ENCODE peak calls at places on chromosomes 16 and 17, in ten cellular contexts. V is AG04450; G is hepatocyte; K is fibroblast of mammary gland; A is psoas muscle; F is activated CD8-positive, alpha-beta T cell treated with anti-CD3 and anti-CD28 coated beads for 36 hours; H is neural crest cell; M is epithelial cell of esophagus; P is pancreas; I is Caco-2. C is an unnamed sample.

GRCh38 chr17:2936771-2937321 is 126.6 kb downstream of the OR1D5 start:
- DNase-seq in V (no peak), G (no peak), K (no peak), A (no peak), F (no peak), H (no peak), M (no peak), P (no peak), I (no peak), C (no peak)

GRCh38 chr17:8707591-8708453 is 36.8 kb downstream of the CCDC42 start:
- DNase-seq in V (no peak), G (peak; percentile 68), K (peak; percentile 10), A (no peak), F (no peak), H (no peak), M (no peak), P (no peak), I (no peak), C (no peak)

GRCh38 chr17:1091885-1092284 is 87.9 kb downstream of the ABR start:
- DNase-seq in V (no peak), G (no peak), K (no peak), A (no peak), F (no peak), H (no peak), M (peak; percentile 94), P (no peak), I (no peak), C (no peak)

GRCh38 chr17:9890124-9890523 is 14.9 kb downstream of the RCVRN start:
- DNase-seq in V (no peak), G (peak; percentile 35), K (peak; percentile 34), A (no peak), F (peak; percentile 39), H (peak; percentile 21), M (peak; percentile 4), P (no peak), I (peak; percentile 4), C (peak; percentile 54)

GRCh38 chr17:64641499-64641898 is 20.6 kb downstream of the SMURF2 start:
- DNase-seq in V (peak; percentile 54), G (peak; percentile 55), K (peak; percentile 94), A (no peak), F (peak; percentile 33), H (no peak), M (peak; percentile 42), P (no peak), I (peak; percentile 42), C (no peak)

GRCh38 chr17:57257911-57258885 is 1.9 kb downstream of the MSI2 start:
- DNase-seq in V (no peak), G (no peak), K (no peak), A (no peak), F (no peak), H (no peak), M (no peak), P (no peak), I (peak; percentile 24), C (no peak)

GRCh38 chr17:65588194-65588808 is 26.9 kb upstream of the AXIN2 start:
- DNase-seq in V (no peak), G (peak; percentile 77), K (no peak), A (no peak), F (no peak), H (no peak), M (no peak), P (no peak), I (peak; percentile 90), C (no peak)

GRCh38 chr17:42142371-42142896 is 12.4 kb downstream of the RAB5C start:
- DNase-seq in V (no peak), G (no peak), K (peak; percentile 82), A (peak; percentile 86), F (no peak), H (no peak), M (no peak), P (no peak), I (no peak), C (peak; percentile 35)

GRCh38 chr16:4336701-4337539 is 14.2 kb downstream of the PAM16 start:
- DNase-seq in V (no peak), G (no peak), K (no peak), A (no peak), F (no peak), H (no peak), M (no peak), P (peak; percentile 76), I (no peak), C (no peak)
- TF ChIP-seq CTCF in V (no peak), G (no peak), K (no peak), A (no peak), F (no peak), H (no peak), M (no peak), P (no peak), I (no peak), C (no peak)

GRCh38 chr16:637081-638018 is 1.2 kb upstream of the METTL26 start:
- DNase-seq in V (peak; percentile 72), G (peak; percentile 97), K (peak; percentile 80), A (peak; percentile 96), F (peak; percentile 90), H (peak; percentile 80), M (peak; percentile 92), P (peak; percentile 97), I (peak; percentile 84), C (peak; percentile 96)

GRCh38 chr16:634996-635395 is 1.1 kb downstream of the METTL26 start:
- DNase-seq in V (no peak), G (no peak), K (no peak), A (no peak), F (no peak), H (no peak), M (no peak), P (no peak), I (no peak), C (no peak)

GRCh38 chr16:638034-638543 is 2.0 kb upstream of the METTL26 start:
- DNase-seq in V (no peak), G (no peak), K (no peak), A (no peak), F (no peak), H (no peak), M (no peak), P (no peak), I (no peak), C (no peak)

GRCh38 chr16:635573-636205 is 416 bp downstream of the METTL26 start:
- DNase-seq in V (no peak), G (no peak), K (no peak), A (no peak), F (peak; percentile 43), H (no peak), M (no peak), P (no peak), I (peak; percentile 28), C (no peak)

DNA sequence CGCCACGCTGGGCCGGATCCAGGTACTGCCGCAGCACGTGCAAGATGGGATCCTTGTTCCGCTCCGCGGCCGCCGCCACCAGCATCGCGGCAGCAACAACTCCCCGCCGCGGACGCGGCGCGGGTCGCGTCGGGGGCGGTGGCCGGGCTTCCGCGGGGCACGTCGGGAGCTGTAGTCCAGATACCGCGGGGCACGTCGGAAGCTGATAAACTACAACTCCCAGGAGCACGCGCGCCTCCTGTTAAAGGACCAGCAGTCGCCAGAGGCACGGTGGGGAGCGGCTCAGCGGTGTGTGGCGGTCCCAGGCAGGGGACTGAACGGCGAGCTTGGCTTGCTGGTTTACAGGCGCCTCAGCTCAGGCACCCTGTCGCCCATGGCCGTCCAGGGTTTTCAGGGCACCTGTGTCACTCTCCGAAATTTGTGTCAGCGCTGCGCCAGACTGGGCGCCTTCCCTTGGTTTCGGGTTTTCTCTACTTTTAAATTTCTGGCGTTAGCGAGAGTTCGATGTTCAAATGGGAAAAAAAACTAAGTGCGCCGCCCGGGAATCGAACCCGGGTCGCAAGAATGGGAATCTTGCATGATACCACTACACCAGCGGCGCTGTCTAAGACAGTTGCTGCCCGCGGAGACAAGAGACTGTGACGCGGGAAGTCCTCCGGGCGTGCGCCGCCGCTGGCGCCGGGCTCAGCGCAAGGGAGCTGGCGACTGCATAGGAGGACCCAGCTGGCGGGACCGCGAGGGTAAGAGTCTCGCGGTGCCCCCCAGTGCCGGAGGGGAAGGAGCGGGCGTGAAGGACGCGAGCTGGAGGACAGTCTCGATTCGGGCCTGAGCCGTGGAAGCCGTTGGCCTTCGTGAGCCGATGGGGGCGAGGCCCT is at the start of gene METTL26:
- DNase-seq in V (peak; percentile 78), G (peak; percentile 97), K (peak; percentile 91), A (peak; percentile 98), F (peak; percentile 98), H (peak; percentile 93), M (peak; percentile 96), P (peak; percentile 98), I (peak; percentile 92), C (peak; percentile 92)
- TF ChIP-seq CTCF in V (no peak), G (no peak), K (no peak), A (no peak), F (no peak), H (no peak), M (no peak), P (no peak), I (no peak), C (no peak)

DNA sequence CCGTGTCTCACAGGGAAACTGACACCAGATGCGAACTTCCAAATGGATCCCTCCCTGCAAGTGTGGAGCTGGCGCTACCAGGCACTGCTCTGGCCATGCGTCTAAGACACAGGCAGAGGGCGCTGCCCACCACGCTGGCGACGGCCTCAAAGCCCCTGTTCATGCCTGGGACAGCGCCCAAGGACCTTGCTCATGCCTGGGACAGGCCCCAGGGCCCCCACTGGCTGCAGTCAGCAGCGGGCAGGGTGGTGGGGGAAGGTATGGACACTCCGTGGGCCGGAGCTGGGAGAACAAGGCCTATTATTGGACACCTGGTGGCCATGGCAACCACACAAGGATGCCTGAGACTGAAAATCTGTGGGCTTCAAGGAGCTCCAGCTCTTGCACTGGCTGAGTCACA is 8.8 kb downstream of the ZG16B start:
- DNase-seq in V (peak; percentile 65), G (peak; percentile 90), K (peak; percentile 87), A (peak; percentile 75), F (peak; percentile 77), H (peak; percentile 58), M (peak; percentile 78), P (peak; percentile 89), I (peak; percentile 74), C (peak; percentile 80)
- TF ChIP-seq CTCF in V (peak; percentile 96), G (peak; percentile 80), K (peak; percentile 88), A (peak; percentile 62), F (peak; percentile 95), H (peak; percentile 87), M (peak; percentile 86), P (peak; percentile 78), I (peak; percentile 65), C (peak; percentile 87)

GRCh38 chr17:75877752-75878173 is 618 bp downstream of the TRIM47 start:
- DNase-seq in V (no peak), G (peak; percentile 92), K (peak; percentile 70), A (peak; percentile 87), F (peak; percentile 81), H (peak; percentile 61), M (peak; percentile 85), P (peak; percentile 91), I (peak; percentile 88), C (peak; percentile 79)

GRCh38 chr17:75876938-75877751 is 1.2 kb downstream of the TRIM47 start:
- DNase-seq in V (peak; percentile 81), G (peak; percentile 89), K (peak; percentile 97), A (peak; percentile 95), F (peak; percentile 70), H (no peak), M (peak; percentile 79), P (peak; percentile 87), I (no peak), C (peak; percentile 28)

GRCh38 chr17:75875940-75876189 is 2.5 kb downstream of the TRIM47 start:
- DNase-seq in V (no peak), G (no peak), K (no peak), A (peak; percentile 68), F (no peak), H (no peak), M (no peak), P (peak; percentile 89), I (no peak), C (no peak)

GRCh38 chr17:75875182-75875939 is 3.0 kb downstream of the TRIM47 start:
- DNase-seq in V (no peak), G (no peak), K (no peak), A (no peak), F (no peak), H (no peak), M (no peak), P (no peak), I (no peak), C (no peak)

GRCh38 chr17:75876190-75876937 is 2.0 kb downstream of the TRIM47 start:
- DNase-seq in V (no peak), G (peak; percentile 58), K (no peak), A (no peak), F (peak; percentile 88), H (no peak), M (peak; percentile 70), P (peak; percentile 72), I (no peak), C (peak; percentile 36)
- TF ChIP-seq CTCF in V (peak; percentile 17), G (peak; percentile 12), K (no peak), A (no peak), F (peak; percentile 39), H (no peak), M (no peak), P (no peak), I (no peak), C (no peak)